ENCODE peak calls at places on chromosomes 16 and 17, in six cellular contexts. Y is PC-9, B is mucosa of descending colon, K is colonic mucosa, Z is breast epithelium, J is fibroblast of lung. O is an unnamed sample.

GRCh38 chr17:44539664-44540063 is 17.6 kb upstream of the FZD2 start:
- DNase-seq in K (no peak), Z (no peak), Y (no peak), B (no peak), J (no peak), O (no peak)

GRCh38 chr17:3976675-3977171 is 12.5 kb upstream of the ATP2A3 start:
- DNase-seq in J (no peak), Z (peak; percentile 86), K (peak; percentile 94), Y (peak; percentile 20), B (peak; percentile 97), O (no peak)

GRCh38 chr17:17275991-17276390 is 5.1 kb downstream of the COPS3 start:
- DNase-seq in Y (no peak), J (no peak), K (no peak), B (no peak), Z (no peak), O (no peak)

GRCh38 chr17:28999216-28999615 is 6.6 kb downstream of the SEZ6 start:
- DNase-seq in K (no peak), Y (no peak), B (no peak), Z (no peak), J (no peak), O (no peak)

GRCh38 chr16:20441221-20441620 is 10.1 kb upstream of the ACSM2A start:
- DNase-seq in K (no peak), B (no peak), Z (no peak), J (no peak), Y (no peak), O (no peak)

GRCh38 chr17:40419559-40420331 is 2.0 kb upstream of the TOP2A start:
- DNase-seq in K (no peak), B (no peak), Z (no peak), Y (no peak), J (no peak), O (no peak)

GRCh38 chr17:46839211-46839610 is 12.2 kb upstream of the WNT9B start:
- DNase-seq in K (no peak), Z (no peak), B (no peak), Y (no peak), J (no peak), O (no peak)

GRCh38 chr16:67555795-67556212 is 6.5 kb upstream of the CTCF start:
- DNase-seq in J (peak; percentile 55), B (no peak), Z (no peak), Y (no peak), K (no peak), O (peak; percentile 92)

GRCh38 chr17:81868674-81869220 is 2.4 kb downstream of the ARHGDIA start:
- DNase-seq in J (peak; percentile 89), K (no peak), B (peak; percentile 35), Z (no peak), Y (peak; percentile 85), O (peak; percentile 54)

GRCh38 chr16:68003031-68003430 is 3.7 kb upstream of the DPEP2 start:
- DNase-seq in Z (no peak), B (no peak), Y (no peak), K (no peak), J (no peak), O (no peak)

GRCh38 chr17:81849457-81849856 is 10.9 kb downstream of the P4HB start:
- DNase-seq in K (no peak), B (no peak), Z (no peak), Y (no peak), J (no peak), O (no peak)

GRCh38 chr16:20614201-20615141 is 38.3 kb upstream of the ACSM2B start:
- DNase-seq in Y (no peak), J (no peak), K (no peak), B (no peak), Z (no peak), O (no peak)

GRCh38 chr17:82217530-82218204 is 5.0 kb upstream of the CCDC57 start:
- DNase-seq in K (no peak), Z (no peak), Y (peak; percentile 79), B (no peak), J (peak; percentile 94), O (peak; percentile 58)

GRCh38 chr17:337866-338265 is 14.7 kb downstream of the RPH3AL start:
- DNase-seq in J (no peak), Y (no peak), Z (no peak), K (no peak), B (no peak), O (no peak)

GRCh38 chr17:74147966-74148365 is 55.5 kb upstream of the RPL38 start:
- DNase-seq in B (no peak), Y (no peak), Z (no peak), J (no peak), K (no peak), O (no peak)

GRCh38 chr16:11973065-11973464 is 3.5 kb upstream of the SNX29 start:
- DNase-seq in Z (no peak), K (no peak), B (no peak), Y (peak; percentile 28), J (no peak), O (peak; percentile 35)

GRCh38 chr17:69779378-69780214 is 295.4 kb upstream of the KCNJ16 start:
- DNase-seq in Y (no peak), B (no peak), Z (no peak), J (no peak), K (no peak), O (peak; percentile 95)

GRCh38 chr16:53561101-53561888 is 58.3 kb upstream of the AKTIP start:
- DNase-seq in J (no peak), K (no peak), Z (no peak), Y (no peak), B (no peak), O (no peak)

GRCh38 chr16:11792404-11793260 is 4.4 kb downstream of the ZC3H7A start:
- DNase-seq in J (no peak), K (peak; percentile 67), Z (no peak), Y (no peak), B (peak; percentile 77), O (no peak)

GRCh38 chr17:64074704-64075484 is 54.5 kb upstream of the ICAM2 start:
- DNase-seq in J (peak; percentile 49), B (no peak), Y (no peak), Z (no peak), K (no peak), O (peak; percentile 97)

GRCh38 chr17:48513097-48513496 is 17.7 kb downstream of the HOXB1 start:
- DNase-seq in Z (no peak), K (no peak), B (peak; percentile 17), J (no peak), Y (no peak), O (no peak)

GRCh38 chr16:81401035-81401950 is 43.3 kb upstream of the CMIP start:
- DNase-seq in Z (peak; percentile 90), K (no peak), J (peak; percentile 73), Y (peak; percentile 80), B (peak; percentile 31), O (peak; percentile 90)

GRCh38 chr17:71535311-71535710 is 585.5 kb upstream of the SOX9 start:
- DNase-seq in J (peak; percentile 14), Y (no peak), B (no peak), K (no peak), Z (peak; percentile 66), O (peak; percentile 35)

GRCh38 chr16:56864910-56865309 is at the start of gene SLC12A3:
- DNase-seq in Z (no peak), K (no peak), J (no peak), B (no peak), Y (no peak), O (no peak)

GRCh38 chr17:57975044-57975443 is 13.0 kb downstream of the VEZF1 start:
- DNase-seq in B (no peak), Z (no peak), J (peak; percentile 18), K (no peak), Y (no peak), O (peak; percentile 50)

GRCh38 chr17:39573447-39574298 is 34.0 kb downstream of the NEUROD2 start:
- DNase-seq in Y (peak; percentile 62), Z (peak; percentile 53), K (peak; percentile 64), B (peak; percentile 70), J (peak; percentile 76), O (peak; percentile 45)

GRCh38 chr17:36014946-36015345 is 2.8 kb downstream of the CCL23 start:
- DNase-seq in Y (no peak), K (no peak), B (no peak), Z (no peak), J (no peak), O (no peak)

GRCh38 chr16:2056681-2057407 is 9.1 kb downstream of the TSC2 start:
- DNase-seq in B (no peak), Y (no peak), Z (no peak), K (no peak), J (no peak), O (no peak)

GRCh38 chr16:2053897-2054296 is 6.1 kb downstream of the TSC2 start:
- DNase-seq in B (no peak), J (no peak), K (no peak), Y (no peak), Z (no peak), O (no peak)

GRCh38 chr16:2057438-2057837 is 9.7 kb downstream of the TSC2 start:
- DNase-seq in Z (no peak), J (no peak), Y (no peak), B (no peak), K (no peak), O (no peak)

GRCh38 chr16:2054543-2055245 is 6.9 kb downstream of the TSC2 start:
- DNase-seq in Z (no peak), Y (no peak), B (peak; percentile 94), J (no peak), K (peak; percentile 91), O (no peak)

DNA sequence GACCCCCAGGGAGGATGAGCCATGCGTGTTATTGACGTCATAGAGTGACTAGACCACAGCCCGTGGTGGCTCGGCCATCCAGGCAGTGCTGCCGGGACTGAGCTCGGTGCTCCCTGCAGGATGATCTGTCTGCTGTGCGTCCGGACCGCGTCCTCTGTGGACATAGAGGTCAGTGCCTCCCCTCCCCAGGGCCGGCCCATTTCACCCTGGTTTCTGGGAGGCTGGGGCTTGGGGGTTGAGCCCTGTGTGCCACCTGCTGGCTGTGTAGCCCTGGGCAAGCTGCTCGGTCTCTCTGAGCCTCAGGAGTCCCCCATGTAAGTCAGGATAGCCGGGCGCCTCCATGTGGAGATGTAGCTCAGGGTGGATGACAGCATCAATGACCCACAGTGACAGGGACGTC is 8.3 kb downstream of the TSC2 start:
- DNase-seq in K (no peak), Y (no peak), B (no peak), Z (no peak), J (no peak), O (no peak)
- TF ChIP-seq CTCF in K (no peak), Y (peak; percentile 21), B (no peak), Z (no peak), J (peak; percentile 7), O (peak; percentile 23)

DNA sequence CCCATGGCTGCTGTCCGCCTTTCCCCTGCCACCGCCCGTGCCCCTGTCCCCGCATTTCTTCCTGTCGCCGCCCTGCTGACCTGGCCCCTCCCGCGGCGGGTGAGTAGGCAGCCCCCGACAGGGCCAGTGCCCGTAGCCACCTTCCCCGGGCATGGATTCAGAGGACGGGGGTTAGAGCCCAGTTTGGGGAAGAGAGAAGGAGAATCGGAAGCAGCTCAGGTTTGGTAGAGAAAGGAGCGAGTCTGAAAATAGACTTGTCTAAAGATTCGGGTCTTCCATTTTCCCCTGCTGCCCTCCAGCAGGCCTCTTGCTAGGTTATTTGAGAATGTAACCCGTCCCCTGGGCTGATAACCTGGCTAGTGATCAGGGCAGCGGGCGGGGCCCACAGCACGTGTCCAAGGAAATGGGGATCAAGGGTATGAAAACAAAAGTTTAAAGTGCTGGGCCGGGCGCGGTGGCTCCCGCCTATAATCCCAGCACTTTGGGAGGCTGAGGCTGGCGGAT is 7.9 kb upstream of the CLDN9 start:
- DNase-seq in K (peak; percentile 82), B (peak; percentile 82), J (no peak), Y (peak; percentile 78), Z (no peak), O (no peak)
- H3K4me3 ChIP-seq in K (peak overlapping the region; percentile 33), B (no peak overlapping the region), J (peak overlapping the region; percentile 14), Y (peak overlapping the region; percentile 55), Z (peak overlapping the region; percentile 17), O (peak overlapping the region; percentile 47)

GRCh38 chr16:47638175-47638574 is 177.0 kb downstream of the PHKB start:
- DNase-seq in J (no peak), Y (no peak), K (no peak), B (no peak), Z (no peak), O (no peak)
- H3K36me3 ChIP-seq in J (no peaks in the 10 kb centered on the region), Y (peaks cover 6% of the 10 kb centered on the region), K (no peaks in the 10 kb centered on the region), B (no peaks in the 10 kb centered on the region), Z (peaks cover 3% of the 10 kb centered on the region), O (peaks cover 9% of the 10 kb centered on the region)

GRCh38 chr17:27621557-27621956 is 9.4 kb upstream of the LGALS9 start:
- DNase-seq in Y (no peak), J (no peak), B (no peak), Z (no peak), K (no peak), O (no peak)
- TF ChIP-seq CTCF in Y (no peak), J (no peak), B (no peak), Z (no peak), K (no peak), O (no peak)

O was measured in bronchial epithelial cell.